ENCODE peak calls at places on chromosome 15, in eight cellular contexts. U is psoas muscle, E is neuronal stem cell, K is mammary epithelial cell, M is uterus, V is tibial artery, H is heart left ventricle, I is substantia nigra. O is an unnamed sample.

GRCh38 chr15:60118146-60118545 is 114.0 kb downstream of the FOXB1 start:
- DNase-seq in U (no peak), E (no peak), K (no peak), M (no peak), V (no peak), H (no peak), I (no peak), O (no peak)

GRCh38 chr15:52441846-52442245 is 86.8 kb downstream of the MYO5A start:
- DNase-seq in U (no peak), E (no peak), K (no peak), M (no peak), V (no peak), H (no peak), I (no peak), O (no peak)

GRCh38 chr15:90354986-90355385 is 2.9 kb downstream of the ZNF774 start:
- DNase-seq in U (no peak), E (no peak), K (no peak), M (no peak), V (no peak), H (no peak), I (no peak), O (no peak)

GRCh38 chr15:53843869-53844569 is 84.6 kb upstream of the WDR72 start:
- DNase-seq in U (no peak), E (no peak), K (no peak), M (no peak), V (no peak), H (no peak), I (no peak), O (no peak)

GRCh38 chr15:89656116-89656815 is 999 bp upstream of the KIF7 start:
- DNase-seq in U (no peak), E (no peak), K (peak), M (no peak), V (peak), H (no peak), I (no peak), O (no peak)

GRCh38 chr15:88465633-88466219 is 1.5 kb downstream of the MRPL46 start:
- DNase-seq in U (no peak), E (no peak), K (peak), M (no peak), V (no peak), H (no peak), I (no peak), O (no peak)

GRCh38 chr15:64930019-64930652 is 18.4 kb downstream of the ANKDD1A start:
- DNase-seq in U (no peak), E (no peak), K (no peak), M (peak), V (no peak), H (no peak), I (no peak), O (no peak)

GRCh38 chr15:70726753-70727152 is 36.6 kb downstream of the UACA start:
- DNase-seq in U (no peak), E (no peak), K (no peak), M (no peak), V (no peak), H (no peak), I (no peak), O (no peak)

GRCh38 chr15:68730491-68731317 is 90.0 kb downstream of the ANP32A start:
- DNase-seq in U (peak), E (peak), K (peak), M (peak), V (peak), H (no peak), I (no peak), O (peak)

GRCh38 chr15:90691369-90691768 is 25.8 kb upstream of the BLM start:
- DNase-seq in U (no peak), E (no peak), K (no peak), M (no peak), V (no peak), H (no peak), I (no peak), O (no peak)

GRCh38 chr15:33226559-33227181 is 32.2 kb upstream of the FMN1 start:
- DNase-seq in U (no peak), E (no peak), K (peak), M (peak), V (peak), H (no peak), I (no peak), O (no peak)

GRCh38 chr15:101407439-101407838 is 82.1 kb downstream of the PCSK6 start:
- DNase-seq in U (no peak), E (no peak), K (no peak), M (no peak), V (no peak), H (no peak), I (no peak), O (no peak)

GRCh38 chr15:48570838-48571237 is 74.7 kb downstream of the FBN1 start:
- DNase-seq in U (no peak), E (no peak), K (no peak), M (no peak), V (no peak), H (no peak), I (no peak), O (no peak)

GRCh38 chr15:77024273-77025065 is 29.5 kb downstream of the PSTPIP1 start:
- DNase-seq in U (peak), E (peak), K (peak), M (peak), V (peak), H (peak), I (no peak), O (peak)

GRCh38 chr15:90025461-90026033 is 24.4 kb downstream of the ZNF710 start:
- DNase-seq in U (no peak), E (no peak), K (no peak), M (no peak), V (no peak), H (no peak), I (no peak), O (no peak)

GRCh38 chr15:45212493-45212892 is 24.7 kb upstream of the SHF start:
- DNase-seq in U (no peak), E (no peak), K (no peak), M (no peak), V (no peak), H (no peak), I (no peak), O (no peak)

GRCh38 chr15:56732135-56732880 is 1.0 kb downstream of the ZNF280D start:
- DNase-seq in U (no peak), E (peak), K (peak), M (no peak), V (no peak), H (no peak), I (no peak), O (no peak)

GRCh38 chr15:74326759-74327158 is 40.7 kb downstream of the CYP11A1 start:
- DNase-seq in U (peak), E (no peak), K (no peak), M (no peak), V (no peak), H (no peak), I (no peak), O (no peak)

GRCh38 chr15:29451201-29451781 is 181.7 kb upstream of the NSMCE3 start:
- DNase-seq in U (no peak), E (peak), K (no peak), M (no peak), V (no peak), H (peak), I (no peak), O (no peak)

GRCh38 chr15:33029247-33029646 is 165.3 kb downstream of the FMN1 start:
- DNase-seq in U (no peak), E (no peak), K (no peak), M (no peak), V (no peak), H (no peak), I (no peak), O (no peak)

DNA sequence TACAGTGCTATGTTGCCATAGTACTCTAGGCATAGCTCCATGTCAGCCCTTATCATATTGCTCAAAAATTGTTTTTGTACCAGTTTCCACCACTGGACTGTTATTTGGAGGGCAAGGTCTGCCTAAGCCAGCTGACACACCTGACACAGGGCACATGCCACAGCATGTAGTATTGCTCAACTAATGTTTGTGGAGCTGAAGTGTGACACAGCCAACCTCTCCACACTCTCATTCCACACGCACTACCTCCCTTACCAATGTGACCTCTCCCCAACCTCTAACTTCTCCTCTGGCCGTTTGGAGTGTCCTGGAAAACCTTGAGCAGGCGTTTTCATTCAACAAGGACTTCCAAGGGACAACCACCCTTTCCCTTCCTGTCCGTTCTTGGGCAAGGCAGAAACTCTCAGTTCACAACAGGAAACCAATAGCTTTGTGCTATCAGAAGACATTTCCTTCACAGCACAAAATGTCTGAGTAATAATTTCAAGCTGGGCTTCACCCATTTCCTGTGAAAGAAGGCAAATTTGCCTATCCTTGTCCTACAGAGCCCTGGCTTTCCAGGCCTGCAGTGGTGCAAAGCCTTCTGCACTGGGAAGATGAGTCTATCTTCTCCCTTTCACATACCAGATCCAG is 38.4 kb downstream of the TLNRD1 start:
- DNase-seq in U (no peak), E (no peak), K (peak), M (peak), V (peak), H (no peak), I (no peak), O (no peak)
- H3K27ac ChIP-seq in U (no peak), E (no peak), K (no peak), M (no peak), V (no peak), H (peak), I (no peak), O (no peak)

GRCh38 chr15:47332481-47332880 is 384.8 kb upstream of the SEMA6D start:
- DNase-seq in U (no peak), E (no peak), K (no peak), M (no peak), V (no peak), H (no peak), I (no peak), O (no peak)
- H3K27ac ChIP-seq in U (peak), E (no peak), K (no peak), M (no peak), V (no peak), H (no peak), I (no peak), O (no peak)

GRCh38 chr15:66901336-66902100 is 163.9 kb upstream of the SMAD3 start:
- DNase-seq in U (no peak), E (no peak), K (no peak), M (no peak), V (no peak), H (no peak), I (no peak), O (no peak)
- H3K27ac ChIP-seq in U (peak), E (no peak), K (no peak), M (no peak), V (no peak), H (peak), I (no peak), O (no peak)

DNA sequence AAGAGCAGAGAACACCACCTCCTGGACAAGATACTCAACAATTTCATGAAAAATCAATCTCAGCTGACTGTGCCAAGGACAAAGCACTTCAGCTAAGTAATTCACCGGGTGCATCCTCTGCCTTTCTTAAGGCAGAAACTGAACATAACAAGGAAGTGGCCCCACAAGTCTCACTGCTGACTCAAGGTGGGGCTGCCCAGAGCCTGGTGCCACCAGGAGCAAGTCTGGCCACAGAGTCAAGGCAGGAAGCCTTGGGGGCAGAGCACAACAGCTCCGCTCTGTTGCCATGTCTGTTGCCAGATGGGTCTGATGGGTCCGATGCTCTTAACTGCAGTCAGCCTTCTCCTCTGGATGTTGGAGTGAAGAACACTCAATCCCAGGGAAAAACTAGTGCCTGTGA is 200.5 kb downstream of the AKAP13 start:
- DNase-seq in U (no peak), E (no peak), K (no peak), M (no peak), V (peak), H (peak), I (no peak), O (no peak)
- H3K27ac ChIP-seq in U (peak), E (no peak), K (no peak), M (peak), V (peak), H (peak), I (peak), O (peak)

GRCh38 chr15:41692049-41692448 is 31.8 kb downstream of the MGA start:
- DNase-seq in U (no peak), E (no peak), K (no peak), M (no peak), V (no peak), H (no peak), I (no peak), O (no peak)
- H3K27ac ChIP-seq in U (no peak), E (no peak), K (no peak), M (no peak), V (no peak), H (no peak), I (no peak), O (no peak)

DNA sequence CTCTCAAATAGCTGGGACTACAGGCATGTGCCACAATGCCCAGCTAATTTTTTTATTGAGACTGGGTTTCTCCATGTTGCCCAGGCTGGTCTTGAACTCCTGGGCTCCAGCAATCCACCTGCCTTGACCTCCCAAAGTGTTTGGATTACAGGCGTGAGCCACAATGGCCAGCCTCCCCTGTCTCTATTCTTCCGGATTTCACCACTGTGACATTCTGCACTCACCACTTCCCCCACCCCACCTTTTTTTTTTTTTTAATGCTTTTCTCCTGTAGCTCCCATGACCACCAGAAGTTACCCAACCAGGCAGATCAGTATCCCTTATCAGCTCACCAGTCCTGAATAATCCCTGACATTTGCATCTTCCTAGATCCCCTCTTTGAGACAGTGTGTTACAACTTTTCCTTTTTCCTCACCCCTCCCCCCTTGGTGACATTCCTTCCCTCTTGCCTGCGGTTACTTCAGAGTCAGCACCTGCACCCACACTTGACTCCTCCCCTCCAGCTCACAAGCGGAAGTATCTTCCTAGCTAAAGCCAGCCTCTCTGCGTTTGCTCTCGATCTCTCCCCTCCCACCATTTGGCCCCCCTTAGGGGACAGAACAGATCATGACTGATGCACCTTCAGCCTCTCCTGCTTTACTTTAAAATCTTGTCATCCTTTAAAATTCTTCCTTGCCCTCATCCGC is 13.5 kb upstream of the ZNF592 start:
- DNase-seq in U (no peak), E (no peak), K (peak), M (no peak), V (peak), H (no peak), I (no peak), O (no peak)
- H3K27ac ChIP-seq in U (no peak), E (no peak), K (peak), M (no peak), V (no peak), H (no peak), I (no peak), O (no peak)

GRCh38 chr15:31262143-31262530 is 64.5 kb upstream of the KLF13 start:
- DNase-seq in U (no peak), E (no peak), K (no peak), M (peak), V (peak), H (no peak), I (no peak), O (peak)
- H3K27ac ChIP-seq in U (no peak), E (no peak), K (no peak), M (no peak), V (no peak), H (no peak), I (no peak), O (no peak)

DNA sequence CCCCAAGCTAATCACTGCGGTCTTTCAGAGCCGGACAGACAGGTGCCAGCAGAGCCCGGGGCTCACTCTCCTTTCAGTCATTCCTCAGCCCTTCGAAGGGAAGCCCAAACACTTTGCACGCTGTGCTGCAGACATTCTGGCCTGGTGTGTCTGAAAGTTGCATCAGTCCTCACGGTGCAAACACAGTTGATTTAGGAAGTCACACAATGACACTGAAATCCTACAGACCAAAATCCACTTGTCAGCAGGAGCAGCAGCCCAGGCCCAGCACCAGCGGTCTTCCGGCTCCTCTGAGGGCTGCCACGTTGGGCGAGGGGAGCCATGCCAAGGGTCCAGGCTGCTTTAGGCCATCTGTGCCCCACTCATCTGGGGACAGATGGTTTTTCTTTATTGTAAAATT is 61.6 kb downstream of the RGMA start:
- DNase-seq in U (no peak), E (no peak), K (no peak), M (no peak), V (no peak), H (peak), I (no peak), O (no peak)
- H3K27ac ChIP-seq in U (peak), E (no peak), K (no peak), M (peak), V (peak), H (no peak), I (no peak), O (peak)

DNA sequence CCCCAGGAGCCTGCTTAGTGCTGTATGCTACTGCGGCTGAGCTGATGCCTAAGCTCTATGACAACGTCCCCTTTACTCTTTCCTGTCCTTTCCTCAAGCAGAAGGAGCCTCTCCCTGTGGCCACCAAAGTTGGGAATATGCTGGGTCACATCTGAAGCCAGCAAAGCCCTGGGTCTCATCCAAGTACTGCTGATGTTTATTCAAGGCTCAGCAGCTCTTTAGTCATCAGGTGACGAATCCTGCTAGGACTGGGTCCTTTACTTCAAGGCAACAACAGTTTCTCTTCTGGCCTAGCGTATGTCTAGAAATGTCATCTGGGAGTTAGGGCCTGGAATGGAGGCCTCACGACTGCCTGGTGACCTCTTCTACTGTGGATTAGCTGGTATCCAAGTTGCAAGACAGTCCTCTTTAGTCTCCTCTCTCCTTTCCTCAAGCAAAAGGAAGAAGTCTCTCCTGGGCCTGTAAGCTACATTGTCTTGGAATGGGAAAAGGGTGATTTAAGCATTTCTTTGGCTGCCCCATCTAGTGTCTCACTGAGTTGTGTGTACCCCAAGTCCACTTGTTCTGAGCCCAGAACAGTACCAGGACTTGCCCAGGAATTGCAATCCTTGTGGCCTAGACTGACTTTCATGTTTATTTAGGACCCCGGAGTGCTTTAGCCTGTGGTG is 63.9 kb downstream of the TNFAIP8L3 start:
- DNase-seq in U (no peak), E (no peak), K (peak), M (no peak), V (peak), H (no peak), I (no peak), O (no peak)
- H3K27ac ChIP-seq in U (peak), E (no peak), K (no peak), M (no peak), V (peak), H (no peak), I (no peak), O (no peak)

GRCh38 chr15:31340047-31340446 is 13.4 kb downstream of the KLF13 start:
- DNase-seq in U (no peak), E (no peak), K (no peak), M (no peak), V (no peak), H (no peak), I (no peak), O (no peak)
- H3K27ac ChIP-seq in U (peak), E (no peak), K (peak), M (peak), V (peak), H (no peak), I (peak), O (peak)